ENCODE peak calls at places on chromosomes 16 and 17, in nine cellular contexts. One of them, this sample, is unnamed.

GRCh38 chr16:87552772-87553171 is 49.5 kb upstream of the JPH3 start:
- DNase-seq in prostate gland: no peak
- DNase-seq in upper lobe of left lung: no peak
- DNase-seq in testis: no peak
- DNase-seq in body of pancreas: no peak
- DNase-seq in A549: no peak
- DNase-seq in stomach: no peak
- DNase-seq in adrenal gland: no peak
- DNase-seq in ovary: no peak
- DNase-seq in this sample: no peak

GRCh38 chr17:41377546-41377945 is 4.6 kb downstream of the KRT34 start:
- DNase-seq in prostate gland: no peak
- DNase-seq in upper lobe of left lung: no peak
- DNase-seq in testis: no peak
- DNase-seq in body of pancreas: no peak
- DNase-seq in A549: no peak
- DNase-seq in stomach: no peak
- DNase-seq in adrenal gland: no peak
- DNase-seq in ovary: no peak
- DNase-seq in this sample: no peak

GRCh38 chr16:75254359-75254837 is 3.0 kb upstream of the BCAR1 start:
- DNase-seq in prostate gland: no peak
- DNase-seq in upper lobe of left lung: no peak
- DNase-seq in testis: no peak
- DNase-seq in body of pancreas: peak; percentile 12
- DNase-seq in A549: peak; percentile 92
- DNase-seq in stomach: no peak
- DNase-seq in adrenal gland: peak; percentile 84
- DNase-seq in ovary: no peak
- DNase-seq in this sample: no peak

GRCh38 chr16:9039208-9039607 is 52.2 kb upstream of the HAPSTR1 start:
- DNase-seq in prostate gland: no peak
- DNase-seq in upper lobe of left lung: no peak
- DNase-seq in testis: no peak
- DNase-seq in body of pancreas: no peak
- DNase-seq in A549: peak; percentile 53
- DNase-seq in stomach: no peak
- DNase-seq in adrenal gland: no peak
- DNase-seq in ovary: no peak
- DNase-seq in this sample: no peak

GRCh38 chr16:22322741-22323140 is 25.5 kb downstream of the POLR3E start:
- DNase-seq in prostate gland: no peak
- DNase-seq in upper lobe of left lung: peak; percentile 61
- DNase-seq in testis: no peak
- DNase-seq in body of pancreas: no peak
- DNase-seq in A549: no peak
- DNase-seq in stomach: no peak
- DNase-seq in adrenal gland: no peak
- DNase-seq in ovary: no peak
- DNase-seq in this sample: no peak

GRCh38 chr17:36529121-36529520 is 5.5 kb downstream of the MYO19 start:
- DNase-seq in prostate gland: no peak
- DNase-seq in upper lobe of left lung: no peak
- DNase-seq in testis: no peak
- DNase-seq in body of pancreas: no peak
- DNase-seq in A549: peak; percentile 33
- DNase-seq in stomach: no peak
- DNase-seq in adrenal gland: no peak
- DNase-seq in ovary: no peak
- DNase-seq in this sample: peak; percentile 29

GRCh38 chr16:51326131-51326856 is 175.2 kb upstream of the SALL1 start:
- DNase-seq in prostate gland: no peak
- DNase-seq in upper lobe of left lung: no peak
- DNase-seq in testis: no peak
- DNase-seq in body of pancreas: no peak
- DNase-seq in A549: no peak
- DNase-seq in stomach: no peak
- DNase-seq in adrenal gland: no peak
- DNase-seq in ovary: no peak
- DNase-seq in this sample: peak; percentile 14

GRCh38 chr17:41492771-41493170 is 3.1 kb upstream of the KRT36 start:
- DNase-seq in prostate gland: no peak
- DNase-seq in upper lobe of left lung: no peak
- DNase-seq in testis: no peak
- DNase-seq in body of pancreas: no peak
- DNase-seq in A549: no peak
- DNase-seq in stomach: no peak
- DNase-seq in adrenal gland: no peak
- DNase-seq in ovary: peak; percentile 45
- DNase-seq in this sample: no peak

GRCh38 chr17:29133146-29133713 is 47.0 kb downstream of the MYO18A start:
- DNase-seq in prostate gland: no peak
- DNase-seq in upper lobe of left lung: no peak
- DNase-seq in testis: no peak
- DNase-seq in body of pancreas: no peak
- DNase-seq in A549: peak; percentile 50
- DNase-seq in stomach: no peak
- DNase-seq in adrenal gland: peak; percentile 85
- DNase-seq in ovary: no peak
- DNase-seq in this sample: peak; percentile 85

GRCh38 chr17:58324409-58325288 is 3.9 kb downstream of the TSPOAP1 start:
- DNase-seq in prostate gland: peak; percentile 35
- DNase-seq in upper lobe of left lung: peak; percentile 93
- DNase-seq in testis: no peak
- DNase-seq in body of pancreas: peak; percentile 73
- DNase-seq in A549: no peak
- DNase-seq in stomach: peak; percentile 69
- DNase-seq in adrenal gland: peak; percentile 70
- DNase-seq in ovary: peak; percentile 47
- DNase-seq in this sample: no peak

GRCh38 chr16:13957197-13958078 is 37.5 kb downstream of the ERCC4 start:
- DNase-seq in prostate gland: peak; percentile 73
- DNase-seq in upper lobe of left lung: peak; percentile 84
- DNase-seq in testis: peak; percentile 53
- DNase-seq in body of pancreas: peak; percentile 83
- DNase-seq in A549: peak; percentile 99
- DNase-seq in stomach: peak; percentile 56
- DNase-seq in adrenal gland: peak; percentile 93
- DNase-seq in ovary: peak; percentile 79
- DNase-seq in this sample: peak; percentile 52

GRCh38 chr17:61578645-61579044 is 12.4 kb downstream of the NACA2 start:
- DNase-seq in prostate gland: no peak
- DNase-seq in upper lobe of left lung: no peak
- DNase-seq in testis: no peak
- DNase-seq in body of pancreas: no peak
- DNase-seq in A549: no peak
- DNase-seq in stomach: no peak
- DNase-seq in adrenal gland: no peak
- DNase-seq in ovary: no peak
- DNase-seq in this sample: no peak

GRCh38 chr17:68459030-68459376 is 1.7 kb upstream of the WIPI1 start:
- DNase-seq in prostate gland: no peak
- DNase-seq in upper lobe of left lung: no peak
- DNase-seq in testis: no peak
- DNase-seq in body of pancreas: no peak
- DNase-seq in A549: no peak
- DNase-seq in stomach: no peak
- DNase-seq in adrenal gland: no peak
- DNase-seq in ovary: no peak
- DNase-seq in this sample: no peak

GRCh38 chr17:77036841-77037381 is 103.9 kb upstream of the SEC14L1 start:
- DNase-seq in prostate gland: no peak
- DNase-seq in upper lobe of left lung: no peak
- DNase-seq in testis: peak; percentile 22
- DNase-seq in body of pancreas: no peak
- DNase-seq in A549: no peak
- DNase-seq in stomach: peak; percentile 31
- DNase-seq in adrenal gland: peak; percentile 57
- DNase-seq in ovary: no peak
- DNase-seq in this sample: no peak

GRCh38 chr17:7436556-7437368 is 1.5 kb downstream of the TMEM102 start:
- DNase-seq in prostate gland: peak; percentile 79
- DNase-seq in upper lobe of left lung: peak; percentile 96
- DNase-seq in testis: peak; percentile 79
- DNase-seq in body of pancreas: peak; percentile 91
- DNase-seq in A549: peak; percentile 92
- DNase-seq in stomach: peak; percentile 90
- DNase-seq in adrenal gland: peak; percentile 91
- DNase-seq in ovary: peak; percentile 72
- DNase-seq in this sample: peak; percentile 75

GRCh38 chr17:36204724-36205500 is 6.0 kb upstream of the CCL4L2 start:
- DNase-seq in prostate gland: no peak
- DNase-seq in upper lobe of left lung: no peak
- DNase-seq in testis: no peak
- DNase-seq in body of pancreas: no peak
- DNase-seq in A549: no peak
- DNase-seq in stomach: no peak
- DNase-seq in adrenal gland: no peak
- DNase-seq in ovary: no peak
- DNase-seq in this sample: no peak

GRCh38 chr16:8853611-8854010 is 15.2 kb downstream of the CARHSP1 start:
- DNase-seq in prostate gland: no peak
- DNase-seq in upper lobe of left lung: no peak
- DNase-seq in testis: no peak
- DNase-seq in body of pancreas: no peak
- DNase-seq in A549: no peak
- DNase-seq in stomach: no peak
- DNase-seq in adrenal gland: no peak
- DNase-seq in ovary: no peak
- DNase-seq in this sample: no peak

GRCh38 chr16:679808-680624 is at the start of gene STUB1:
- DNase-seq in prostate gland: peak; percentile 84
- DNase-seq in upper lobe of left lung: peak; percentile 97
- DNase-seq in testis: peak; percentile 94
- DNase-seq in body of pancreas: peak; percentile 86
- DNase-seq in A549: peak; percentile 91
- DNase-seq in stomach: peak; percentile 89
- DNase-seq in adrenal gland: peak; percentile 91
- DNase-seq in ovary: peak; percentile 92
- DNase-seq in this sample: peak; percentile 83
- TF ChIP-seq POLR2A in prostate gland: no peak
- TF ChIP-seq POLR2A in upper lobe of left lung: peak; percentile 38
- TF ChIP-seq POLR2A in testis: no peak
- TF ChIP-seq POLR2A in body of pancreas: peak; percentile 41
- TF ChIP-seq POLR2A in A549: peak; percentile 48
- TF ChIP-seq POLR2A in stomach: no peak
- TF ChIP-seq POLR2A in adrenal gland: peak; percentile 49
- TF ChIP-seq POLR2A in ovary: peak; percentile 61
- TF ChIP-seq POLR2A in this sample: peak; percentile 83

GRCh38 chr17:49390548-49391324 is 23.9 kb downstream of the PHB1 start:
- DNase-seq in prostate gland: peak; percentile 28
- DNase-seq in upper lobe of left lung: peak; percentile 61
- DNase-seq in testis: peak; percentile 60
- DNase-seq in body of pancreas: no peak
- DNase-seq in A549: no peak
- DNase-seq in stomach: peak; percentile 58
- DNase-seq in adrenal gland: no peak
- DNase-seq in ovary: no peak
- DNase-seq in this sample: peak; percentile 48
- TF ChIP-seq POLR2A in prostate gland: no peak
- TF ChIP-seq POLR2A in upper lobe of left lung: no peak
- TF ChIP-seq POLR2A in testis: no peak
- TF ChIP-seq POLR2A in body of pancreas: no peak
- TF ChIP-seq POLR2A in A549: no peak
- TF ChIP-seq POLR2A in stomach: no peak
- TF ChIP-seq POLR2A in adrenal gland: no peak
- TF ChIP-seq POLR2A in ovary: no peak
- TF ChIP-seq POLR2A in this sample: no peak

DNA sequence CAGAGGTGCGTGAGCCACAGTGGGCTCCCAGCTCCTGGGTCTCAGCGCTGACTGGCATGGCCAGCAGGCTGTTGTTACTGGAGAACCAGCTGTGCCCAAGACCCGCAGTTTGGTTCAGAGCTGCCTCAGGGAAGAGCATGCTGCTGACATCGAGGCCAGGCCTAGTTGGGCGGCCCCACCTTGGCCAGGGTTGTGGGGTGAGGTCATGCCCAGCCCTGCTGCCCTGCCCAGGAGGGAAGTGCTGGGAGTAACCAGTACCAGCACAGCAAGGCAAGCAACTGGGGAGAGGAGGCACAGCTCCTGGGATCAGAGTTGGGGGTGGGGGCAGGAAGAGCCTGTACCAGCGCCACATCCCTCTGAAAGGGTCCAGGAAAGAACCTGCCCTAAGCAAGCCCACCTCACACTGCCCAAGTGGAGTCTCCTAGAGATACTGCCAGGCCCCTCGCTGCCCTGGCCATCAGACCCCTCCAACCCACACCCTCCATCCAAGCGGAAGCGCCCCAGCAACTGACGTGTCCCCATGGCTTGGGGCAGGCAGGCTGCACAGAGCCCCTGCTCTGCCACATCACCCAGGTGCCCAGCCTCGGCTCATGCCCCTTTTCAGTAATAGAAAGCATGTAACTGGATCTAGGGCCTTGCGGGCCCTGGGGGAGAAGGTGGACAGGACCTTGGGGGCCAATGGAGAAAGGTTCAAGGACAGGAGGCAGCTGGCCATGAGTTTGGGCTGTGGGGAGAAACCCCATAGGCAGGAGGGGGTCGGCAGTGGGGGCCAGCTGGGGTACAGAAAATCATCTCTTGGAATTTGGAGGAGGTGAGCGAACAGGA is 990 bp downstream of the DOK4 start:
- DNase-seq in prostate gland: no peak
- DNase-seq in upper lobe of left lung: peak; percentile 67
- DNase-seq in testis: no peak
- DNase-seq in body of pancreas: peak; percentile 58
- DNase-seq in A549: no peak
- DNase-seq in stomach: peak; percentile 61
- DNase-seq in adrenal gland: no peak
- DNase-seq in ovary: no peak
- DNase-seq in this sample: peak; percentile 33
- TF ChIP-seq POLR2A in prostate gland: no peak
- TF ChIP-seq POLR2A in upper lobe of left lung: no peak
- TF ChIP-seq POLR2A in testis: no peak
- TF ChIP-seq POLR2A in body of pancreas: no peak
- TF ChIP-seq POLR2A in A549: no peak
- TF ChIP-seq POLR2A in stomach: no peak
- TF ChIP-seq POLR2A in adrenal gland: no peak
- TF ChIP-seq POLR2A in ovary: no peak
- TF ChIP-seq POLR2A in this sample: no peak

DNA sequence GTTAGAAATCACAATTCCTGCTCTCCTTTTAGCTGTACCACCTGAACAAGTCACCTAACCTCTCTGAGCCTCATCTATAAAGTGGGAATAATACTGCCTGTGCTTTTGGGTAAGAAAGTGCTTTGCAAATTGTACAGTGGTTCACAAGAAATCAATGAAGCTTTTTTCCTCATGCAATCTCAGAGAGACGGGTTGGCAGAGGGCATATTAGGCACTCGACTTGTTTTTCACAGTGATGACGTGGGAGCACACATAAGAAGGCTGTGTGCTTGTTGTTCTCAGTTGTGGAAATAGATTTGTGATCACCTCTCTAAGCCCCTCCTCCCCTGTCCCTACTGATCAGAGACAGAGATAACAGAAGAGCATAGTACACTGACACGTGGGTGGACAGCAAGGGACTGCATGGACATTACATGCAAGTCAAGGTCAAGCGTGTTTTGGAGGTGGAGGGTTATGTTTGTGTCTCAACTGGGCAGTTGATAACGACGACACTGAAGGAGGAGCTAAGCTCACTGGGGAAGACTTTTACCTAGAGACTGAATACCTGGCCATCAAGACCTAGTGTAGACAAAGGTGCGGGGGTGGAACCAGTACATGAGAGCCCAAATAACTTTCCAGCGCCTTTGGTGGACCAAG is 1.7 kb upstream of the GPT2 start:
- DNase-seq in prostate gland: no peak
- DNase-seq in upper lobe of left lung: no peak
- DNase-seq in testis: no peak
- DNase-seq in body of pancreas: peak; percentile 57
- DNase-seq in A549: no peak
- DNase-seq in stomach: no peak
- DNase-seq in adrenal gland: no peak
- DNase-seq in ovary: no peak
- DNase-seq in this sample: no peak
- TF ChIP-seq POLR2A in prostate gland: no peak
- TF ChIP-seq POLR2A in upper lobe of left lung: no peak
- TF ChIP-seq POLR2A in testis: no peak
- TF ChIP-seq POLR2A in body of pancreas: peak; percentile 74
- TF ChIP-seq POLR2A in A549: no peak
- TF ChIP-seq POLR2A in stomach: no peak
- TF ChIP-seq POLR2A in adrenal gland: no peak
- TF ChIP-seq POLR2A in ovary: no peak
- TF ChIP-seq POLR2A in this sample: no peak